ENCODE peak calls at places on chromosomes 13 and 19, in eight cellular contexts. H is GM12864; Z is fibroblast of mammary gland; V is fibroblast of lung; I is HCT116; Q is CD8-positive, alpha-beta T cell; X is BJ; T is heart left ventricle. B is an unnamed sample.

GRCh38 chr19:4525563-4526002 is 7.3 kb upstream of the PLIN4 start:
- DNase-seq in I (no peak), H (no peak), Q (no peak), V (no peak), Z (no peak), T (no peak), X (no peak), B (no peak)

GRCh38 chr13:50129923-50130685 is 114.9 kb downstream of the KCNRG start:
- DNase-seq in H (no peak), I (no peak), X (no peak), Q (no peak), T (peak; percentile 73), V (peak; percentile 35), Z (peak; percentile 48), B (no peak)

GRCh38 chr13:98890186-98890585 is 87.7 kb downstream of the DOCK9 start:
- DNase-seq in V (peak; percentile 96), T (no peak), I (no peak), H (no peak), Z (peak; percentile 99), Q (no peak), X (peak; percentile 55), B (peak; percentile 87)

GRCh38 chr13:101649490-101650126 is 197.1 kb downstream of the ITGBL1 start:
- DNase-seq in V (peak; percentile 81), T (no peak), Z (peak; percentile 91), Q (no peak), X (peak; percentile 33), H (no peak), I (no peak), B (no peak)

GRCh38 chr19:6313398-6313969 is 19.9 kb downstream of the ACER1 start:
- DNase-seq in Q (no peak), H (no peak), T (no peak), Z (no peak), X (no peak), V (no peak), I (no peak), B (no peak)

GRCh38 chr13:21849323-21849722 is 178.4 kb downstream of the FGF9 start:
- DNase-seq in Q (no peak), X (no peak), H (peak; percentile 2), V (no peak), I (peak; percentile 40), Z (peak; percentile 6), T (no peak), B (no peak)

GRCh38 chr13:48772908-48773307 is 119.2 kb downstream of the CYSLTR2 start:
- DNase-seq in Q (no peak), I (no peak), T (no peak), V (no peak), H (no peak), X (no peak), Z (no peak), B (no peak)

GRCh38 chr13:50636007-50636704 is 207.3 kb downstream of the DLEU7 start:
- DNase-seq in Q (no peak), I (no peak), Z (no peak), V (no peak), H (peak; percentile 2), T (no peak), X (no peak), B (no peak)

GRCh38 chr13:41751277-41751676 is 209.6 kb downstream of the VWA8 start:
- DNase-seq in H (no peak), T (no peak), Q (no peak), Z (peak; percentile 42), X (no peak), I (no peak), V (peak; percentile 74), B (no peak)

GRCh38 chr19:15443838-15444237 is 5.9 kb downstream of the WIZ start:
- DNase-seq in T (peak; percentile 75), Z (no peak), H (no peak), I (no peak), Q (no peak), X (no peak), V (no peak), B (no peak)

GRCh38 chr19:2089001-2089711 is 7.0 kb downstream of the MOB3A start:
- DNase-seq in H (no peak), X (no peak), T (no peak), Q (no peak), V (peak; percentile 39), I (no peak), Z (peak; percentile 45), B (no peak)

GRCh38 chr19:45999653-46000121 is 4.4 kb downstream of the CCDC61 start:
- DNase-seq in T (peak; percentile 55), Z (peak; percentile 51), I (no peak), Q (no peak), X (no peak), H (no peak), V (peak; percentile 34), B (no peak)

GRCh38 chr19:10126213-10126639 is 6.5 kb upstream of the EIF3G start:
- DNase-seq in Z (no peak), Q (no peak), I (no peak), X (no peak), V (no peak), H (no peak), T (no peak), B (no peak)

GRCh38 chr19:34316741-34317241 is 48.2 kb upstream of the GPI start:
- DNase-seq in Q (no peak), H (no peak), T (no peak), V (peak; percentile 49), Z (peak; percentile 67), I (peak; percentile 4), X (no peak), B (peak; percentile 41)

GRCh38 chr19:6056801-6057650 is 53.3 kb downstream of the RFX2 start:
- DNase-seq in V (peak; percentile 94), Q (no peak), I (no peak), T (no peak), X (peak; percentile 95), H (no peak), Z (peak; percentile 97), B (peak; percentile 82)

DNA sequence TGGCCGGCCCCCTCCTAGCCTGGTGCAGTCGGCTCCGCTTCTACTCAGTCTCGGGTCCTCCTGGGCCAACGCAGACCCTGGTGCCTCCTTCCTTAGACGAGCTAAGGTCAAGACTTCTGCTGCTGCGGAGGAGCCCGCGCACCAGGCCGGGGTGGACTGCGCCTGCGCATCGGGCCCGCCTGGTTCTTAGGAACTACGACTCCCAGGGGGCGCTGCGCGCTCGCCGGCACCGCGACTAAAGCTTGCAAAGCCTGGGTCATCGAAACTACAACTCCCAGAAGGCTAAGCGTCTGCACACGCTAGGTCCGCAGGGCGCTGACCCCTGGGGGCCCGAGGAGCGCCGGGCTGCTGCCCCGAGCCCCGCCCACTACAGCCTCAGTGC is at the start of gene ZNF835:
- DNase-seq in X (no peak), I (no peak), H (no peak), T (peak; percentile 99), V (peak; percentile 2), Q (peak; percentile 79), Z (peak; percentile 61), B (no peak)
- TF ChIP-seq CTCF in X (no peak), I (no peak), H (no peak), T (no peak), V (no peak), Q (no peak), Z (no peak), B (no peak)

DNA sequence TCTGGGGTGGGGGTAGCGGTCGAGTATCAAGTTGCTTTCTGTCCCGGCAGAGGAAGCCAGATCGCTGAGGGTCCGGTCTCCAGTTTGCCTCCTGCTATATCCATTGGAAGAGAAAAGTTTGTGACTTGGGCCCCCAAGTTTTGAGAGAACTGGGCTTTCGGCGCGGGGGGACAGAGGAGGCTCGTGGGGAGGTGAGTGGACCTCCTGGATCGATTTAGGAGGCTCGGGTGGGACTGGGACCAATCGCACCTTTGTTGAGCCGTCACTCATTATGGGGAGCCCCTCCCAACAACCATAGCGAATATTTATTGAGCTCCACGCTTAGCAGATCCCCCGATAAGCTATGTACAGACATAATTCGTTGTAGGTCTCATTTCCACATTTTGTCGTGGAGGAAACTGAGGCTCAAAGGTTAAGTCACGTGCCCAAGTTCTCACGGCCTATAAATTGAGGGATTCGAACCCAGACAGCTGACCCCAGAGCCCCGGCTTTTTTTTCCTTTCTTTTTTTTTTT is 909 bp downstream of the RFXANK start:
- DNase-seq in I (no peak), V (no peak), T (no peak), H (no peak), X (no peak), Z (no peak), Q (no peak), B (no peak)
- TF ChIP-seq CTCF in I (no peak), V (no peak), T (no peak), H (no peak), X (no peak), Z (no peak), Q (no peak), B (no peak)

GRCh38 chr19:40714519-40715299 is 2.0 kb downstream of the COQ8B start:
- DNase-seq in X (no peak), H (peak; percentile 64), Z (peak; percentile 84), Q (peak; percentile 90), T (peak; percentile 96), I (no peak), V (peak; percentile 90), B (peak; percentile 77)
- TF ChIP-seq CTCF in X (no peak), H (no peak), Z (no peak), Q (no peak), T (no peak), I (no peak), V (no peak), B (no peak)

GRCh38 chr13:105937451-105937850 is 598.0 kb downstream of the EFNB2 start:
- DNase-seq in T (no peak), Z (no peak), X (peak; percentile 62), Q (no peak), V (no peak), H (no peak), I (no peak), B (peak; percentile 29)
- TF ChIP-seq CTCF in T (no peak), Z (no peak), X (no peak), Q (no peak), V (no peak), H (no peak), I (no peak), B (no peak)

GRCh38 chr13:103883152-103883551 is 816.9 kb upstream of the SLC10A2 start:
- DNase-seq in T (peak; percentile 89), I (peak; percentile 90), V (peak; percentile 96), X (peak; percentile 90), Z (peak; percentile 87), H (no peak), Q (no peak), B (no peak)
- TF ChIP-seq CTCF in T (peak; percentile 8), I (peak; percentile 71), V (peak; percentile 46), X (peak; percentile 50), Z (peak; percentile 53), H (no peak), Q (no peak), B (peak; percentile 6)

B was measured in HFF-Myc.